ENCODE peak calls at places on chromosomes 16 and 17, in four cellular contexts. One of them, this sample, is unnamed.

GRCh38 chr17:47192549-47192948 is 3.5 kb upstream of the CDC27 start:
- DNase-seq in GM12891: no peak
- DNase-seq in K562: no peak
- DNase-seq in GM12878: peak
- DNase-seq in this sample: no peak

GRCh38 chr16:86138121-86138944 is 239.4 kb downstream of the IRF8 start:
- DNase-seq in K562: no peak
- DNase-seq in GM12878: no peak
- DNase-seq in GM12891: no peak
- DNase-seq in this sample: no peak

GRCh38 chr16:9119795-9120194 is 28.4 kb downstream of the HAPSTR1 start:
- DNase-seq in GM12878: no peak
- DNase-seq in K562: no peak
- DNase-seq in GM12891: no peak
- DNase-seq in this sample: no peak

GRCh38 chr17:65885484-65885883 is 306.4 kb downstream of the CEP112 start:
- DNase-seq in GM12891: no peak
- DNase-seq in GM12878: no peak
- DNase-seq in K562: no peak
- DNase-seq in this sample: no peak

GRCh38 chr16:13291934-13292333 is 390.5 kb downstream of the SHISA9 start:
- DNase-seq in GM12878: no peak
- DNase-seq in K562: no peak
- DNase-seq in GM12891: no peak
- DNase-seq in this sample: no peak

GRCh38 chr17:15494821-15495220 is 27.4 kb upstream of the CDRT4 start:
- DNase-seq in GM12878: no peak
- DNase-seq in GM12891: no peak
- DNase-seq in K562: no peak
- DNase-seq in this sample: no peak

GRCh38 chr16:5056347-5056746 is 9.4 kb downstream of the C16orf89 start:
- DNase-seq in GM12891: peak
- DNase-seq in GM12878: no peak
- DNase-seq in K562: peak
- DNase-seq in this sample: peak

GRCh38 chr17:14089179-14089578 is 19.9 kb downstream of the COX10 start:
- DNase-seq in K562: no peak
- DNase-seq in GM12891: no peak
- DNase-seq in GM12878: no peak
- DNase-seq in this sample: no peak

GRCh38 chr16:56985288-56985961 is 3.9 kb upstream of the NLRC5 start:
- DNase-seq in GM12891: no peak
- DNase-seq in GM12878: no peak
- DNase-seq in K562: no peak
- DNase-seq in this sample: no peak

GRCh38 chr16:64159986-64160385 is 961.9 kb downstream of the CDH11 start:
- DNase-seq in GM12878: no peak
- DNase-seq in GM12891: no peak
- DNase-seq in K562: no peak
- DNase-seq in this sample: no peak

GRCh38 chr17:60851181-60851580 is 173.5 kb downstream of the BCAS3 start:
- DNase-seq in GM12878: no peak
- DNase-seq in GM12891: no peak
- DNase-seq in K562: no peak
- DNase-seq in this sample: no peak

GRCh38 chr16:12086861-12087260 is 110.3 kb downstream of the SNX29 start:
- DNase-seq in K562: no peak
- DNase-seq in GM12891: no peak
- DNase-seq in GM12878: no peak
- DNase-seq in this sample: no peak

GRCh38 chr17:80109066-80109618 is 7.8 kb downstream of the GAA start:
- DNase-seq in GM12878: no peak
- DNase-seq in K562: no peak
- DNase-seq in GM12891: no peak
- DNase-seq in this sample: no peak

GRCh38 chr16:85566502-85567100 is 46.5 kb upstream of the GSE1 start:
- DNase-seq in K562: no peak
- DNase-seq in GM12878: no peak
- DNase-seq in GM12891: no peak
- DNase-seq in this sample: peak

DNA sequence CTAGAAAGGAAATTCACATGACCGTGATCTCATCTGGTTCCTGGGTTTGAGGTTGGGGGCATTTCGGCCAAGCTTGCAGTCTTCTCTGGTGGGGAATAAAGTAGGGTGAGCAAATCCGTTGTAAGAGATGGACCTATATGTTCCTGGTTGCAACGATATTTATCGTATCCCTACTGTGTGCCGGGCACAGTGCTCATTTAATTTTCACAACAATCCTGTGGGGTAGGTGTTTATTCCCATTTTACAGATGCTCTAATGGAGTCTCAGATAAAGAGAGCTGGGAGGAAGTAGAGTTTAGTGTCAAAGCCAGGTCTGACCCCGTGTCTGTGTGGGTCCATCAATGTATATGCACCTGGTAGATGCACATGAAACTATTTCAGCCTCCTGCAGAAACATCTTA is 9.4 kb downstream of the CMIP start:
- DNase-seq in K562: no peak
- DNase-seq in GM12891: no peak
- DNase-seq in GM12878: no peak
- DNase-seq in this sample: no peak
- TF ChIP-seq SPI1 in K562: no peak
- TF ChIP-seq SPI1 in GM12891: no peak
- TF ChIP-seq SPI1 in GM12878: no peak
- TF ChIP-seq SPI1 in this sample: no peak

GRCh38 chr17:4270746-4271145 is 7.0 kb upstream of the ANKFY1 start:
- DNase-seq in GM12878: no peak
- DNase-seq in K562: no peak
- DNase-seq in GM12891: no peak
- DNase-seq in this sample: no peak

GRCh38 chr17:4272213-4272975 is 8.6 kb upstream of the ANKFY1 start:
- DNase-seq in K562: no peak
- DNase-seq in GM12891: no peak
- DNase-seq in GM12878: no peak
- DNase-seq in this sample: no peak

GRCh38 chr17:4276514-4276913 is 12.7 kb upstream of the ANKFY1 start:
- DNase-seq in GM12891: no peak
- DNase-seq in GM12878: no peak
- DNase-seq in K562: no peak
- DNase-seq in this sample: no peak
- TF ChIP-seq SPI1 in GM12891: no peak
- TF ChIP-seq SPI1 in GM12878: no peak
- TF ChIP-seq SPI1 in K562: no peak
- TF ChIP-seq SPI1 in this sample: no peak

GRCh38 chr16:78251115-78251514 is 151.7 kb downstream of the WWOX start:
- DNase-seq in GM12891: no peak
- DNase-seq in GM12878: no peak
- DNase-seq in K562: no peak
- DNase-seq in this sample: no peak

GRCh38 chr16:78252757-78253156 is 153.3 kb downstream of the WWOX start:
- DNase-seq in GM12878: no peak
- DNase-seq in GM12891: no peak
- DNase-seq in K562: no peak
- DNase-seq in this sample: no peak

GRCh38 chr16:78249832-78250231 is 150.4 kb downstream of the WWOX start:
- DNase-seq in GM12891: no peak
- DNase-seq in GM12878: no peak
- DNase-seq in K562: no peak
- DNase-seq in this sample: no peak

GRCh38 chr16:78244131-78244899 is 144.9 kb downstream of the WWOX start:
- DNase-seq in GM12891: no peak
- DNase-seq in GM12878: no peak
- DNase-seq in K562: no peak
- DNase-seq in this sample: no peak

GRCh38 chr16:78249056-78249455 is 149.6 kb downstream of the WWOX start:
- DNase-seq in GM12891: no peak
- DNase-seq in K562: no peak
- DNase-seq in GM12878: no peak
- DNase-seq in this sample: no peak
- TF ChIP-seq SPI1 in GM12891: no peak
- TF ChIP-seq SPI1 in K562: no peak
- TF ChIP-seq SPI1 in GM12878: no peak
- TF ChIP-seq SPI1 in this sample: no peak

GRCh38 chr17:56887552-56888467 is 26.0 kb downstream of the TRIM25 start:
- DNase-seq in GM12891: no peak
- DNase-seq in GM12878: no peak
- DNase-seq in K562: no peak
- DNase-seq in this sample: no peak

GRCh38 chr17:56886288-56886721 is 27.5 kb downstream of the TRIM25 start:
- DNase-seq in GM12878: no peak
- DNase-seq in GM12891: no peak
- DNase-seq in K562: no peak
- DNase-seq in this sample: no peak

GRCh38 chr17:56884483-56885144 is 29.2 kb downstream of the TRIM25 start:
- DNase-seq in GM12878: no peak
- DNase-seq in K562: no peak
- DNase-seq in GM12891: no peak
- DNase-seq in this sample: no peak

GRCh38 chr17:56890390-56890789 is 23.5 kb downstream of the TRIM25 start:
- DNase-seq in GM12891: no peak
- DNase-seq in K562: no peak
- DNase-seq in GM12878: no peak
- DNase-seq in this sample: no peak

GRCh38 chr17:56887105-56887504 is 26.7 kb downstream of the TRIM25 start:
- DNase-seq in GM12878: no peak
- DNase-seq in K562: no peak
- DNase-seq in GM12891: no peak
- DNase-seq in this sample: no peak
- TF ChIP-seq SPI1 in GM12878: no peak
- TF ChIP-seq SPI1 in K562: no peak
- TF ChIP-seq SPI1 in GM12891: no peak
- TF ChIP-seq SPI1 in this sample: no peak

DNA sequence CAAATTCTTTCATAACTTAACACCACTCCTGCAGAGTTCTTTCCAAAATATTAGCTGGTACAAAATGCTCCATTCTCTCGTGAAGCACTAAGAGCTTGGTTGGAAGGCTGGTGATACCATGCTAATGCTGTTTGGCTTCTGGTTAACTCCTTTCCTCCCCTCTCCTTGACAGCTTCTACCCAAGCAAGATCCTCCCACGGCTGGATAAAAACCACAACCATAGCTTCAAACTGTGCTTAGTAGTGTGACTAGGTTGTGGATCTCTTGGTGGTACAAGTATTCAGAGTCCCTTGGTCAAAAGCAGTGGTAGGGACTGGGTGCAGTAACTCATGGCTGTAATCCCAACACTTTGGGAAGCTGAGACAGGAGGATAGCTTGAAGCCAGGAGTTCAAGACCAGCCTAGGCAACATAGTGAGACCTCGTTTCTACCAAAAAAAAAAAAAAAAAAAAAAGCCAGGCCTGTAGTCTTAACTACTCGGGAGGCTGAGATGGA is 2.3 kb downstream of the PHAF1 start:
- DNase-seq in K562: no peak
- DNase-seq in GM12891: no peak
- DNase-seq in GM12878: no peak
- DNase-seq in this sample: no peak
- TF ChIP-seq SPI1 in K562: no peak
- TF ChIP-seq SPI1 in GM12891: no peak
- TF ChIP-seq SPI1 in GM12878: no peak
- TF ChIP-seq SPI1 in this sample: no peak

GRCh38 chr17:64315032-64315490 is 52.0 kb upstream of the TEX2 start:
- DNase-seq in K562: no peak
- DNase-seq in GM12891: no peak
- DNase-seq in GM12878: no peak
- DNase-seq in this sample: no peak
- TF ChIP-seq SPI1 in K562: no peak
- TF ChIP-seq SPI1 in GM12891: no peak
- TF ChIP-seq SPI1 in GM12878: no peak
- TF ChIP-seq SPI1 in this sample: no peak

DNA sequence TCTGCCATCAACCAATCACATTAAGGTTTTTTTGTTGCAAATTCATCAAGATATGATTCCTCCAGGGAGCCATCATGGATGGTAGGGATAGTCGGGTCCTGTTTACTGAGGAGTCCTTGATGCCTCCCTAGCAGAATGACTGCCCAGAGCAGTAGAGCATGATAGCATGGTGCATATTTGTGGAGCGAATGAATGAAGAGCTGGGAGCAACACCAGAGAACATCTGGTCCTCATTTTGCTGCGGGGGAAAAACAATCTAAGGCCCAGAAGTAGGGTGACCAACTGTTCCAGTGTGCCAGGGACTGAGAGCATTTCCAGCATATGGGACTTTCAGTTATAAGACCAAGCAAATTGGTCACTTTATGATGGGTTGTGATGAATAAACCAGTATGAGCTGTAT is 35.5 kb upstream of the DYNLL2 start:
- DNase-seq in K562: no peak
- DNase-seq in GM12878: no peak
- DNase-seq in GM12891: no peak
- DNase-seq in this sample: no peak
- TF ChIP-seq SPI1 in K562: no peak
- TF ChIP-seq SPI1 in GM12878: no peak
- TF ChIP-seq SPI1 in GM12891: no peak
- TF ChIP-seq SPI1 in this sample: no peak

GRCh38 chr16:50607970-50608557 is 59.9 kb downstream of the NKD1 start:
- DNase-seq in GM12878: no peak
- DNase-seq in K562: no peak
- DNase-seq in GM12891: no peak
- DNase-seq in this sample: no peak
- TF ChIP-seq SPI1 in GM12878: no peak
- TF ChIP-seq SPI1 in K562: no peak
- TF ChIP-seq SPI1 in GM12891: no peak
- TF ChIP-seq SPI1 in this sample: no peak

DNA sequence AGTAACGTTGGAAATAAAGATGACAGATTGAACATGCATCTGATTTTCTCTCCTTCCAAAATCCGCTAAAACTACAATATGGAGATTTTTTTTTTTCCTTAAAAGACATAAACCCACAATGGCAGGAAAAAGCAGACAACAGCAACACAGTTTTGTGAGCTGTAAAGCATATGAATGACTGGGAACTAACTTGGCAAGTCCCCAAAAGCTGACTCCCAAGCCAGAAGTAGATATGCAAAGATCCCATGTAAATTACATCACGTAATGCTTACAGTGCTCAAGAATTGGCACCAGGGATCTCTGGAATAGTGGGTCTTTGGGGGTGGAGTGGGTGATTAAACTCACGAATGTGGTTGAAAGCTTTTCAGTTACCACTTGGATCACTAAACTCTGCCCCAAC is 106.6 kb downstream of the ELAC2 start:
- DNase-seq in K562: no peak
- DNase-seq in GM12891: no peak
- DNase-seq in GM12878: no peak
- DNase-seq in this sample: no peak
- TF ChIP-seq SPI1 in K562: no peak
- TF ChIP-seq SPI1 in GM12891: no peak
- TF ChIP-seq SPI1 in GM12878: no peak
- TF ChIP-seq SPI1 in this sample: no peak